ENCODE peak calls at places on chromosome 2, in four cellular contexts. G is HepG2, B is K562, K is GM12878. E is an unnamed sample.
A peak's percentile ranks its signal among the peaks of the same experiment; 100 is the strongest.

GRCh38 chr2:75563591-75563990 is 2.9 kb upstream of the EVA1A start:
- DNase-seq in G (no peak), B (no peak), K (no peak), E (no peak)

GRCh38 chr2:105791229-105791628 is 46.5 kb downstream of the NCK2 start:
- DNase-seq in G (no peak), B (no peak), K (no peak), E (no peak)

GRCh38 chr2:12504443-12504842 is 212.3 kb upstream of the TRIB2 start:
- DNase-seq in K (peak; percentile 55), B (no peak), G (no peak), E (no peak)

GRCh38 chr2:3739313-3739712 is 35.9 kb downstream of the DCDC2C start:
- DNase-seq in B (no peak), G (no peak), K (no peak), E (no peak)

GRCh38 chr2:114525955-114526354 is 83.5 kb downstream of the DPP10 start:
- DNase-seq in G (no peak), B (no peak), K (no peak), E (no peak)

GRCh38 chr2:234770081-234770506 is 181.7 kb upstream of the SH3BP4 start:
- DNase-seq in B (no peak), K (no peak), G (no peak), E (no peak)

GRCh38 chr2:230877737-230878598 is 13.2 kb downstream of the ITM2C start:
- DNase-seq in B (no peak), K (no peak), G (no peak), E (no peak)

GRCh38 chr2:33236457-33236856 is 240.0 kb upstream of the RASGRP3 start:
- DNase-seq in G (no peak), K (no peak), B (no peak), E (no peak)

GRCh38 chr2:130391058-130391871 is 35.4 kb downstream of the PTPN18 start:
- DNase-seq in G (peak; percentile 55), K (no peak), B (peak; percentile 75), E (peak; percentile 74)

GRCh38 chr2:30398084-30398483 is 49.0 kb upstream of the LCLAT1 start:
- DNase-seq in G (no peak), B (no peak), K (no peak), E (no peak)

GRCh38 chr2:147945660-147946059 is 74.9 kb downstream of the ORC4 start:
- DNase-seq in K (no peak), G (no peak), B (no peak), E (no peak)

GRCh38 chr2:2826209-2826551 is 495.1 kb upstream of the MYT1L start:
- DNase-seq in K (no peak), B (no peak), G (no peak), E (no peak)

GRCh38 chr2:225177098-225177497 is 134.8 kb upstream of the DOCK10 start:
- DNase-seq in K (no peak), B (no peak), G (no peak), E (no peak)

GRCh38 chr2:234286118-234286598 is 210.7 kb downstream of the ARL4C start:
- DNase-seq in K (no peak), B (no peak), G (no peak), E (no peak)

DNA sequence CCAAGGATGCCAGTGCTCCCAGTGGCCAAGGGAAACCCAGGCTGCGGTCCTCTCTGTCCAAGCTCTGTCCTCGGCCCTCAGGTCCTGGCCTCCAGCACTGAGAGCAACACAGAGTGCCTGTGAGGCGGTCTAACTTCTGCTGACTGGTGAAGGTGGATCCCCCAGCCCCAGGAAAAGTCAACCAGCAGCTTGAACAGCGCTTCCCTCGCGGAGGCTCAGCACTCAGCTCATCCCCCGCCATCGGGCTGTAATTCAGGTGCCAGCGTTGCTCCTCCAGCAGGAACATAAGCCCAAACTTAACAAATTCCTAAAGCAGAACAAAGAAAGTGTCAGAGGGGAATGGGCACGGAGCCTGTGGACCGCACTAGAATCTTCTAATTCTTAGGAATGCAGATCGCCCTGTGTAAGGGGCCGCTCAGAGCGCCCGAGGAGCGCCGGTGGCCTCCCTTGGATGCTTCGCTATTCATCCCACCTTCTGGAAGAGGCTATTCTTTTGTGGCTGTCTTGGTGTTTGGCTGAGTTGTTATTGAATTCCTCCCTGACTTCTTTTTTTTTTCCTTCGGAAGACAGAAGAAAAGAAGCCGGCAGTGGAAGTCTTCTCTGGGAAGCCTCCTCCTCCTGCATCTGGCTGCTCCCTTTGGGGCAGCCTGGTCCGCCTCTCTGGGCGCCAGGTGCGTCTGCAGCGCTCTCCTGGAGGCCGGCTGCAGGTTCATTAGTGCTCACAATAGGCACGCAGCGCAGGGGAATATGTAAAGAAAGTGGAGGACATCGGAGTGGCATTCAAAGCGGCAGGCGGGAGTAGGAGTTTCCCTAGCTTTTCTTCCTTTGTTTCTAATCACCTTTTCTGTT is 905.6 kb downstream of the TSN start:
- DNase-seq in B (no peak), K (no peak), G (no peak), E (no peak)
- TF ChIP-seq SP1 in B (no peak), K (no peak), G (no peak), E (no peak)

GRCh38 chr2:158407031-158407430 is 49.5 kb downstream of the CCDC148 start:
- DNase-seq in B (no peak), G (no peak), K (no peak), E (no peak)
- TF ChIP-seq FOXK2 in B (no peak), G (no peak), K (no peak), E (no peak)

GRCh38 chr2:128435576-128436497 is 117.2 kb upstream of the HS6ST1 start:
- DNase-seq in K (no peak), B (no peak), G (no peak), E (no peak)
- TF ChIP-seq SP1 in K (no peak), B (no peak), G (no peak), E (no peak)

DNA sequence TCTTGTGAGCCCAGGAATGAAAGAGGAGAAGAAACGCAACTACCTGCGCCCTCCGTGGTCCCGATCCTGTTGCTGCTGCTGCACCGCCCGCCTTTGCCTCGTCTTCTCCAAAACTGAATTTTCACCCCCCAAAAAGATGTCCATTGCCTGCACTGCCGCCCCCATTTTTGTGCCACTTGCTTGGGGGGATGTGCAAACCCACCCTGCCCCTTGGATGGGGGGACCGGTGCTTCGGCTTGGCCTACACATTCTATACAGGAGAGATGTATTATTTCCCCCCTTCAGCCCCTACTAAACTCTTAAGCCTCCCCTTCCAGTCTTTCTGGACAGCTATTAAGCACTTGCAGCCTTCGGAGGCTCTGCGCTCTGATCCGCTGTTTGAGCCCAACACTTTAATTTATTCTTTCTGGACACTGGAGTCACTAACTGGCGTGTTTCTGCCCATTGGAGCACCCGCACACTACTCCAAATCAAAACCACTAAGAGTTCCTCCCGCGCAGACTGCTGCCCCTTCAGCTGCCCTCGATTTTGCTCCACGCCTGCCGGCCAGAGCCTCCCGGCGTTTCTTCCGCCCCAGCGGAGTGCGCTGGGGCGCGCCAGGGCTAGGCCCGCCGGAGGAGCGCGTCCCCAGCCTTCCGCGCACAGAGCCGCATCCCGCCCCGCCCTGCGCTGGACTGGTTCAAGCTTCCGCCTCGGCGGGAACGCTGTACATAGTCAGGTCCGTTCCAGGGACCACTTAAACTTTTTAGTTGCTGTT is 5.9 kb downstream of the OTX1 start:
- DNase-seq in B (no peak), G (no peak), K (no peak), E (no peak)
- TF ChIP-seq FOXK2 in B (no peak), G (no peak), K (no peak), E (no peak)

GRCh38 chr2:229059331-229060033 is 211.6 kb downstream of the PID1 start:
- DNase-seq in B (no peak), G (no peak), K (no peak), E (no peak)

GRCh38 chr2:229060147-229060546 is 210.9 kb downstream of the PID1 start:
- DNase-seq in K (no peak), B (no peak), G (no peak), E (no peak)

GRCh38 chr2:229054311-229054710 is 216.8 kb downstream of the PID1 start:
- DNase-seq in B (no peak), K (no peak), G (no peak), E (no peak)

GRCh38 chr2:229057997-229058553 is 213.0 kb downstream of the PID1 start:
- DNase-seq in K (no peak), G (no peak), B (no peak), E (no peak)
- TF ChIP-seq SP1 in K (no peak), G (no peak), B (no peak), E (no peak)

GRCh38 chr2:37819228-37819627 is 105.9 kb upstream of the RMDN2 start:
- DNase-seq in K (no peak), G (no peak), B (no peak), E (no peak)
- TF ChIP-seq FOXK2 in K (no peak), G (no peak), B (no peak), E (no peak)

GRCh38 chr2:219405958-219406860 is 12.0 kb upstream of the DES start:
- DNase-seq in G (no peak), B (no peak), K (no peak), E (no peak)

GRCh38 chr2:219409619-219410018 is 8.6 kb upstream of the DES start:
- DNase-seq in B (no peak), G (no peak), K (no peak), E (no peak)

GRCh38 chr2:219408101-219409030 is 9.8 kb upstream of the DES start:
- DNase-seq in B (no peak), K (no peak), G (no peak), E (no peak)

GRCh38 chr2:219406861-219407230 is 11.3 kb upstream of the DES start:
- DNase-seq in K (no peak), B (no peak), G (no peak), E (no peak)

GRCh38 chr2:219410390-219410789 is 7.8 kb upstream of the DES start:
- DNase-seq in K (no peak), G (no peak), B (no peak), E (no peak)
- TF ChIP-seq SP1 in K (no peak), G (no peak), B (no peak), E (no peak)

GRCh38 chr2:4995466-4995865 is 696.7 kb upstream of the SOX11 start:
- DNase-seq in B (no peak), G (no peak), K (no peak), E (no peak)
- TF ChIP-seq FOXK2 in B (no peak), G (no peak), K (no peak), E (no peak)